ENCODE peak calls at places on chromosomes 13 and 19, in five cellular contexts. Q is HFF-Myc, P is T-helper 2 cell, D is Panc1, W is T-helper 9 cell. Y is an unnamed sample.

GRCh38 chr19:45862271-45862563 is 730 bp downstream of the SYMPK start:
- DNase-seq in Q (no peak), P (no peak), D (no peak), W (no peak), Y (no peak)

GRCh38 chr19:42069619-42070293 is at the start of gene GRIK5:
- DNase-seq in Q (no peak), P (no peak), D (no peak), W (no peak), Y (no peak)

GRCh38 chr13:27541386-27541785 is 78.9 kb downstream of the LNX2 start:
- DNase-seq in Q (no peak), P (no peak), D (no peak), W (no peak), Y (no peak)

GRCh38 chr19:31220540-31220939 is 128.7 kb downstream of the TSHZ3 start:
- DNase-seq in Q (no peak), P (no peak), D (no peak), W (no peak), Y (no peak)

GRCh38 chr19:11465605-11466004 is 15.2 kb downstream of the ELAVL3 start:
- DNase-seq in Q (no peak), P (no peak), D (no peak), W (no peak), Y (no peak)

GRCh38 chr19:39194832-39195542 is 1.8 kb upstream of the NCCRP1 start:
- DNase-seq in Q (no peak), P (no peak), D (no peak), W (no peak), Y (no peak)

GRCh38 chr19:31727536-31727935 is 378.3 kb upstream of the TSHZ3 start:
- DNase-seq in Q (no peak), P (no peak), D (no peak), W (no peak), Y (no peak)

GRCh38 chr19:6963937-6964336 is 57.3 kb downstream of the MBD3L2B start:
- DNase-seq in Q (no peak), P (peak), D (no peak), W (peak), Y (no peak)

GRCh38 chr19:15891434-15891833 is 6.4 kb downstream of the CYP4F2 start:
- DNase-seq in Q (no peak), P (no peak), D (no peak), W (no peak), Y (no peak)

GRCh38 chr19:3690551-3691371 is 9.5 kb downstream of the PIP5K1C start:
- DNase-seq in Q (no peak), P (no peak), D (no peak), W (no peak), Y (no peak)

GRCh38 chr19:35939307-35940077 is 3.3 kb downstream of the LRFN3 start:
- DNase-seq in Q (no peak), P (no peak), D (no peak), W (no peak), Y (no peak)

GRCh38 chr19:49585023-49585422 is 3.9 kb downstream of the PRRG2 start:
- DNase-seq in Q (no peak), P (no peak), D (no peak), W (no peak), Y (no peak)

GRCh38 chr19:40528533-40529092 is 48.1 kb upstream of the SHKBP1 start:
- DNase-seq in Q (no peak), P (no peak), D (no peak), W (no peak), Y (no peak)

GRCh38 chr13:20118268-20119140 is 42.3 kb downstream of the GJA3 start:
- DNase-seq in Q (no peak), P (no peak), D (no peak), W (peak), Y (peak)

GRCh38 chr13:20360041-20360491 is 127.9 kb upstream of the GJB6 start:
- DNase-seq in Q (no peak), P (no peak), D (no peak), W (no peak), Y (no peak)

GRCh38 chr13:65600702-65601101 is 1629.4 kb downstream of the PCDH9 start:
- DNase-seq in Q (peak), P (no peak), D (no peak), W (no peak), Y (no peak)

GRCh38 chr19:19223636-19224035 is 11.9 kb downstream of the NCAN start:
- DNase-seq in Q (no peak), P (no peak), D (no peak), W (no peak), Y (no peak)

GRCh38 chr19:3423183-3423829 is 56.9 kb downstream of the NFIC start:
- DNase-seq in Q (no peak), P (no peak), D (no peak), W (no peak), Y (no peak)

GRCh38 chr19:15779756-15780476 is 7.5 kb upstream of the OR10H5 start:
- DNase-seq in Q (no peak), P (no peak), D (no peak), W (no peak), Y (no peak)

GRCh38 chr13:101612736-101613135 is 160.3 kb downstream of the ITGBL1 start:
- DNase-seq in Q (no peak), P (no peak), D (no peak), W (no peak), Y (no peak)

GRCh38 chr19:56973713-56974553 is 133.4 kb upstream of the PEG3 start:
- DNase-seq in Q (no peak), P (no peak), D (no peak), W (no peak), Y (no peak)

GRCh38 chr19:29805026-29805925 is 6.5 kb upstream of the CCNE1 start:
- DNase-seq in Q (no peak), P (no peak), D (no peak), W (no peak), Y (no peak)

Y was measured in upper lobe of right lung.